ENCODE peak calls at places on chromosomes 13 and 19, in eight cellular contexts. Z is HL-60; P is stomach; K is hepatocyte; F is neuronal stem cell; I is mammary epithelial cell; W is CD8-positive, alpha-beta memory T cell; S is uterus. O is an unnamed sample. For H3K27me3, the result is how much of the 10 kb centered on the place peaks cover.

GRCh38 chr13:98390086-98390697 is 186.7 kb downstream of the STK24 start:
- DNase-seq in P (no peak), Z (no peak), F (no peak), I (no peak), S (no peak), W (no peak), K (no peak), O (no peak)

GRCh38 chr13:66509176-66509575 is 721.0 kb downstream of the PCDH9 start:
- DNase-seq in F (no peak), S (no peak), P (no peak), Z (no peak), I (no peak), K (no peak), W (no peak), O (no peak)

GRCh38 chr13:114115191-114115671 is 17.2 kb downstream of the RASA3 start:
- DNase-seq in Z (peak), F (no peak), P (peak), S (peak), W (no peak), I (peak), K (peak), O (no peak)

GRCh38 chr13:76677047-76677446 is 209.2 kb downstream of the KCTD12 start:
- DNase-seq in Z (no peak), S (peak), F (no peak), K (no peak), W (no peak), I (no peak), P (no peak), O (no peak)

GRCh38 chr19:47350599-47350998 is 1.5 kb downstream of the DHX34 start:
- DNase-seq in Z (no peak), F (no peak), S (no peak), W (no peak), K (no peak), P (no peak), I (no peak), O (no peak)

GRCh38 chr19:33420821-33421220 is 47.3 kb downstream of the CEBPG start:
- DNase-seq in W (no peak), K (no peak), Z (no peak), S (no peak), P (no peak), I (no peak), F (no peak), O (no peak)

GRCh38 chr13:72296246-72296645 is 429.2 kb upstream of the DACH1 start:
- DNase-seq in I (no peak), S (no peak), W (no peak), F (no peak), K (no peak), Z (no peak), P (no peak), O (no peak)

GRCh38 chr19:50501568-50502475 is 9.2 kb downstream of the JOSD2 start:
- DNase-seq in F (no peak), I (no peak), S (no peak), W (no peak), Z (no peak), P (no peak), K (no peak), O (peak)

GRCh38 chr13:111267784-111268183 is 52.7 kb upstream of the TEX29 start:
- DNase-seq in P (no peak), S (no peak), F (no peak), I (no peak), W (no peak), Z (no peak), K (no peak), O (no peak)

GRCh38 chr13:113109151-113110047 is 3.8 kb downstream of the F7 start:
- DNase-seq in P (no peak), F (no peak), S (no peak), K (no peak), W (no peak), I (no peak), Z (no peak), O (no peak)

GRCh38 chr13:40874138-40874776 is 84.8 kb downstream of the SLC25A15 start:
- DNase-seq in K (no peak), F (no peak), I (peak), W (no peak), P (no peak), S (no peak), Z (no peak), O (no peak)

GRCh38 chr19:39172700-39173501 is 23.9 kb upstream of the NCCRP1 start:
- DNase-seq in Z (no peak), I (no peak), W (no peak), F (no peak), S (no peak), P (no peak), K (no peak), O (no peak)

GRCh38 chr13:75480691-75481175 is 1.2 kb downstream of the TBC1D4 start:
- DNase-seq in Z (no peak), I (peak), S (peak), F (peak), K (peak), W (peak), P (peak), O (peak)

GRCh38 chr13:29847501-29847983 is 2.9 kb downstream of the UBL3 start:
- DNase-seq in F (no peak), I (peak), P (no peak), K (peak), S (no peak), W (peak), Z (no peak), O (peak)

GRCh38 chr13:35917942-35918645 is 213.1 kb downstream of the DCLK1 start:
- DNase-seq in P (no peak), W (no peak), I (no peak), Z (no peak), K (no peak), F (no peak), S (no peak), O (no peak)

GRCh38 chr19:10292206-10292788 is 2.5 kb downstream of the ICAM5 start:
- DNase-seq in Z (no peak), K (peak), F (peak), W (peak), I (peak), P (peak), S (peak), O (peak)

GRCh38 chr13:20264271-20265018 is 32.3 kb upstream of the GJB6 start:
- DNase-seq in Z (no peak), S (no peak), P (no peak), K (no peak), W (no peak), F (no peak), I (no peak), O (no peak)

GRCh38 chr13:51271528-51272070 is 49.4 kb downstream of the FAM124A start:
- DNase-seq in I (no peak), Z (no peak), K (no peak), W (no peak), S (no peak), F (no peak), P (no peak), O (no peak)

GRCh38 chr19:29289020-29289419 is 76.1 kb upstream of the UQCRFS1 start:
- DNase-seq in Z (no peak), K (no peak), F (no peak), S (no peak), P (no peak), I (no peak), W (no peak), O (no peak)

GRCh38 chr19:53909471-53910169 is 542 bp downstream of the CACNG7 start:
- DNase-seq in P (no peak), Z (no peak), W (no peak), S (no peak), I (no peak), K (no peak), F (peak), O (no peak)

GRCh38 chr13:32443111-32443510 is 15.2 kb upstream of the N4BP2L1 start:
- DNase-seq in S (no peak), W (peak), P (no peak), K (peak), Z (no peak), F (no peak), I (no peak), O (peak)

GRCh38 chr13:90750957-90751356 is 596.5 kb upstream of the MIR17HG start:
- DNase-seq in S (no peak), P (no peak), K (no peak), Z (no peak), F (no peak), I (no peak), W (no peak), O (no peak)

GRCh38 chr13:87661471-87661870 is 9.7 kb upstream of the SLITRK5 start:
- DNase-seq in P (no peak), Z (no peak), W (no peak), F (no peak), I (no peak), K (no peak), S (no peak), O (no peak)

GRCh38 chr19:17762505-17763229 is 11.4 kb downstream of the FCHO1 start:
- DNase-seq in S (no peak), W (no peak), F (peak), K (no peak), P (no peak), I (no peak), Z (no peak), O (peak)

GRCh38 chr13:76758257-76758656 is 127.9 kb downstream of the KCTD12 start:
- DNase-seq in W (no peak), S (no peak), Z (no peak), I (no peak), P (no peak), K (no peak), F (no peak), O (peak)

GRCh38 chr13:41111454-41111853 is 21.1 kb downstream of the KBTBD6 start:
- DNase-seq in S (peak), W (no peak), Z (no peak), K (no peak), P (no peak), I (no peak), F (no peak), O (peak)

GRCh38 chr13:98458431-98458830 is 118.5 kb downstream of the STK24 start:
- DNase-seq in S (no peak), Z (no peak), I (no peak), F (no peak), K (no peak), P (no peak), W (no peak), O (no peak)

GRCh38 chr19:51541458-51542357 is 10.2 kb upstream of the SIGLEC6 start:
- DNase-seq in Z (no peak), P (no peak), S (no peak), W (no peak), K (no peak), I (no peak), F (no peak), O (no peak)

GRCh38 chr19:21604351-21604926 is 99.0 kb downstream of the ZNF429 start:
- DNase-seq in S (no peak), K (no peak), Z (no peak), I (peak), P (no peak), W (peak), F (no peak), O (peak)

GRCh38 chr19:38742906-38743305 is 1.4 kb downstream of the CAPN12 start:
- DNase-seq in Z (no peak), S (no peak), K (no peak), I (peak), W (no peak), P (no peak), F (no peak), O (no peak)

GRCh38 chr19:46478356-46478986 is 7.1 kb upstream of the PNMA8A start:
- DNase-seq in K (no peak), W (peak), S (no peak), P (no peak), Z (no peak), F (no peak), I (peak), O (no peak)

GRCh38 chr19:13902993-13903555 is 2.8 kb downstream of the BRME1 start:
- DNase-seq in W (peak), I (no peak), F (no peak), K (no peak), Z (no peak), P (no peak), S (no peak), O (no peak)

GRCh38 chr13:30884543-30884942 is 21.5 kb upstream of the MEDAG start:
- DNase-seq in P (no peak), F (no peak), S (no peak), I (no peak), W (no peak), K (no peak), Z (no peak), O (no peak)
- H3K27me3 ChIP-seq in P (under half), F (under half), S (under half), I (under half), W (under half), K (under half), Z (under half), O (under half)

DNA sequence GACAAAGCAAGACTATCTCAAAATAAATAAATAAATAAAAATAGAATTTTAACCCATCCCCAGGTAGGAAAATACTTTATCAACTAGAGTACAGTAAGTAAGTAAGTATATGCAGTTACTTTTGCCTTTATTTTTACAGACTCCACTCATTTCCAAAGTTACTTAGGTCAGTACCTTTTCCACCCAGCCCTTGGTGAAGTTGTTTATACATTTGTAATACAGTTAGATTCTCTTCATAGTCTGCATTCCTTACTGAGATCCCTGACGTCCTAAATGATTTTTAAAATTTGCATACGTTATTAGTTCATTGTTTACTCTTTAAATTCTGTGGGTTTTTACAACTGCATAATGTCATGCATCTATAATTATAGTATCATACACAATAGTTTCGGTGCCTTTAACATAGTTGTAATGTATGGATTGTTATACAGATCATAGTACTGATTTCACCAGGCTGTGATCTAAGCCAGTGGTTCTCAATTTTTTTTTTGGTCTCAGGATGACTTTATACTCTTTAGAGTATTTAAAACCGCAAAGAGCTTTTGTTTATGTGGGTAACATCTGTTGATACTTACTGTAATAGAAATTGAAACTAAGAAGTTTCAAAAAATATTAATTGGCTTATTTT is 10.4 kb downstream of the SETDB2 start:
- DNase-seq in F (no peak), P (no peak), Z (no peak), W (no peak), S (no peak), K (no peak), I (no peak), O (no peak)
- H3K27ac ChIP-seq in F (no peak), P (no peak), Z (no peak), W (peak), S (no peak), K (no peak), I (no peak), O (no peak)

GRCh38 chr19:30718014-30718413 is 345.8 kb downstream of the ZNF536 start:
- DNase-seq in K (no peak), I (no peak), P (no peak), W (no peak), Z (no peak), F (no peak), S (no peak), O (no peak)
- H3K27me3 ChIP-seq in K (under half), I (under half), P (under half), W (under half), Z (under half), F (under half), S (under half), O (under half)

DNA sequence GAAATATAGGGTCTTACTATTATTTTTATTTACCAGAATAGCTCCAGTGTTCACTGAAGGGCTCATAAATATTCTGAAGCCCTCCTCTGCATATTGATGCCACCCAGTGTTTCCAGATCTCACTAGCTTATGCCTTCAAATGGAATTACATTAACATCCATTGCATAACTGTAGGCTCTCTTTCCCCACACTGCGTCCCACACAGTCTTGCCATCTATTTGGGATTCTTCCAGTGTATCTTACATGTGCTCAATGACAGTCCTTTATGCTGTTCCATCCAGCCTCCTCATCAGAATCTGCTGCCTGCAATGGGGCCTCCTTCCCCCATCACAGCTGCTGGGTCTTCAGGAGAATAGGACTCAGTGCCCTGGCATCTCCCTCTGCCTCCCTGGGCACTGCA is 137.3 kb downstream of the CYSLTR2 start:
- DNase-seq in W (no peak), K (no peak), P (no peak), Z (no peak), S (no peak), F (no peak), I (no peak), O (no peak)
- H3K27ac ChIP-seq in W (no peak), K (no peak), P (no peak), Z (no peak), S (no peak), F (no peak), I (no peak), O (no peak)

O was measured in cardiac muscle cell.